ENCODE peak calls at places on chromosomes 5 and 9, in five cellular contexts. D is A549, L is K562, A is NB4, F is GM12878. W is an unnamed sample.

GRCh38 chr9:83572524-83572923 is 34.3 kb upstream of the FRMD3 start:
- DNase-seq in D (no peak), L (no peak), A (peak), F (no peak), W (no peak)

GRCh38 chr5:100772011-100772410 is 131.1 kb downstream of the ST8SIA4 start:
- DNase-seq in D (no peak), L (no peak), A (no peak), F (no peak), W (no peak)

GRCh38 chr9:34554211-34555001 is 31.6 kb upstream of the ENHO start:
- DNase-seq in D (no peak), L (no peak), A (peak), F (no peak), W (no peak)

GRCh38 chr9:107260437-107261081 is 22.5 kb upstream of the RAD23B start:
- DNase-seq in D (no peak), L (no peak), A (peak), F (peak), W (no peak)

GRCh38 chr9:131587906-131588305 is 42.6 kb downstream of the PRRT1B start:
- DNase-seq in D (no peak), L (no peak), A (no peak), F (no peak), W (no peak)

GRCh38 chr9:110126986-110127864 is 80.7 kb downstream of the C9orf152 start:
- DNase-seq in D (no peak), L (no peak), A (no peak), F (no peak), W (peak)

GRCh38 chr5:122182491-122182921 is 53.2 kb downstream of the ZNF474 start:
- DNase-seq in D (no peak), L (no peak), A (no peak), F (no peak), W (peak)

GRCh38 chr9:73880101-73880500 is 617.0 kb upstream of the RORB start:
- DNase-seq in D (no peak), L (no peak), A (no peak), F (no peak), W (no peak)

GRCh38 chr5:131763968-131764367 is 32.8 kb downstream of the FNIP1 start:
- DNase-seq in D (no peak), L (no peak), A (no peak), F (no peak), W (no peak)

GRCh38 chr9:34513567-34514214 is 9.1 kb downstream of the ENHO start:
- DNase-seq in D (no peak), L (no peak), A (no peak), F (no peak), W (no peak)

GRCh38 chr5:84635235-84636055 is 250.8 kb upstream of the EDIL3 start:
- DNase-seq in D (no peak), L (no peak), A (no peak), F (no peak), W (no peak)

GRCh38 chr9:5793812-5794211 is 39.1 kb downstream of the ERMP1 start:
- DNase-seq in D (no peak), L (no peak), A (no peak), F (no peak), W (no peak)

GRCh38 chr9:130490981-130491380 is 46.2 kb downstream of the ASS1 start:
- DNase-seq in D (no peak), L (no peak), A (no peak), F (no peak), W (no peak)

GRCh38 chr5:166488560-166488959 is 1802.9 kb upstream of the WWC1 start:
- DNase-seq in D (no peak), L (no peak), A (no peak), F (no peak), W (no peak)

GRCh38 chr5:179230061-179230461 is 115.2 kb downstream of the ADAMTS2 start:
- DNase-seq in D (no peak), L (no peak), A (no peak), F (no peak), W (no peak)

DNA sequence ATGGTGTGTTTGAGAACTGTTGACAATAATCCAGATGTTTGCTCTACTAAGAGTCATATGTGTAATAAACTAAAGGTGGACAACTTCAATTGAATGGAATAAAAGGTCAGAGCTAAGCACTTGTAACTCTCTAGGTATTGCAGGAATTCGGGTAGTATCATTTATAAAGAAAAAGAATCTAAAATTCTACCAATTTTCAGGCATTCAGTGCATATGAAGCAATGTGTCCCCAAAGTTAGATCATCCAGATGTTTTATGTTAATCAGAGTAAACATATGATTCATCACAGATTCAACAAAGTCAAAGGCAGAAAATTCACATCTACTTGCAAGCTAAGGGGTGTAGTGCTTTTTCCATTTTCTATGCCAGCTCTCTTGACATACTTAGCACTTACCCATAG is 477.1 kb downstream of the PDE4D start:
- DNase-seq in D (peak), L (no peak), A (no peak), F (no peak), W (no peak)
- TF ChIP-seq MYC in D (no peak), L (no peak), A (no peak), F (no peak), W (no peak)

GRCh38 chr5:53059281-53059680 is 50.3 kb downstream of the MOCS2 start:
- DNase-seq in D (no peak), L (no peak), A (peak), F (no peak), W (no peak)
- TF ChIP-seq MYC in D (no peak), L (no peak), A (no peak), F (no peak), W (no peak)

DNA sequence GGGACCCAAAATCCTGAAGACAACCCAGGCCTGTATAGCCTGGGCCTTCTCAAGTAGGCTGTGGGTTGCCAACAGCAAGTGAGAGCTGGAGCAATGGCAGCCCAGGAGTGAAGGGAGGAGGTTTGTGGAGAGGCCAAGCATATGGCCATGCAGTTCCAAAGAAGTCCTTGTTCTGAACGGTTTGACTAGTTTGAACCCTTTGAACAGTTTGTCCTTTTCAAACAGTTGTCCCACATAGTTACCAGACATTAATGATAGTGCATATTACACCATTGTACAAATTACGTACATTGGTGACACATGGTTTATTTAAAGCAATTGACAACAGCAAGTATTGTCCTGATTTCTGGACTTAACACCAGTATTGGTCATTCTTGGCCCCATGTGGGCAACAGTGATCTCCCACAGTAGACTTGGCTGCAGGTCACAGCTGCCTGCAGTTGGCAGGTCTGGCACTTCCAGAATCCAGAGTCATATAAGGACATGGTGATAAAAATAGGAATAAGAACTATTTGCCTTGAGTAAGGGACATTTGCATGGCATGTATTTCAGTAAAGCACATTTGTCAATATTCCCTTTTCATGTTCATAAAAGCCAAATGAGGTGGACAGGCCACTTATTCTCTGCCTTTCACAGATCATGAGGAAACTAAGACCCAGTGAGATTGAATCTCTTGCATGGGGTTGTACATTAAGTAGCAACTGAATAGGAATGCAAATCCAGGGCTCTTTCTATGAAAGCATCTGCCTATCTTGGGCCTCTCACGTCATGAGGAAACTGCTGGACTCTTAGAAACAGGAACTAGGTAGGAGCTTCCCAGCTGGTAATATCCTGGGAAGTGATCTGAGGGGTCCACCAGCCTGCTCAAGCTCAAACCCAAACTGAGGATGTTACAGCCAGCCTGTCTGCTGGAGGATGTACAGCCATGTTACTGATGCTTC is 30.3 kb downstream of the SLC25A48 start:
- DNase-seq in D (no peak), L (no peak), A (no peak), F (no peak), W (no peak)
- TF ChIP-seq MYC in D (no peak), L (no peak), A (no peak), F (no peak), W (no peak)

GRCh38 chr9:97518909-97519307 is 17.4 kb downstream of the TMOD1 start:
- DNase-seq in D (peak), L (no peak), A (no peak), F (no peak), W (peak)
- TF ChIP-seq MYC in D (no peak), L (no peak), A (no peak), F (no peak), W (no peak)

GRCh38 chr5:56589486-56589870 is 225.9 kb upstream of the MAP3K1 start:
- DNase-seq in D (no peak), L (no peak), A (no peak), F (no peak), W (no peak)

GRCh38 chr5:56587381-56588124 is 227.8 kb upstream of the MAP3K1 start:
- DNase-seq in D (no peak), L (no peak), A (no peak), F (no peak), W (no peak)

GRCh38 chr5:56588125-56588516 is 227.2 kb upstream of the MAP3K1 start:
- DNase-seq in D (no peak), L (no peak), A (no peak), F (no peak), W (no peak)

GRCh38 chr5:56591081-56591480 is 224.3 kb upstream of the MAP3K1 start:
- DNase-seq in D (no peak), L (no peak), A (no peak), F (no peak), W (no peak)

DNA sequence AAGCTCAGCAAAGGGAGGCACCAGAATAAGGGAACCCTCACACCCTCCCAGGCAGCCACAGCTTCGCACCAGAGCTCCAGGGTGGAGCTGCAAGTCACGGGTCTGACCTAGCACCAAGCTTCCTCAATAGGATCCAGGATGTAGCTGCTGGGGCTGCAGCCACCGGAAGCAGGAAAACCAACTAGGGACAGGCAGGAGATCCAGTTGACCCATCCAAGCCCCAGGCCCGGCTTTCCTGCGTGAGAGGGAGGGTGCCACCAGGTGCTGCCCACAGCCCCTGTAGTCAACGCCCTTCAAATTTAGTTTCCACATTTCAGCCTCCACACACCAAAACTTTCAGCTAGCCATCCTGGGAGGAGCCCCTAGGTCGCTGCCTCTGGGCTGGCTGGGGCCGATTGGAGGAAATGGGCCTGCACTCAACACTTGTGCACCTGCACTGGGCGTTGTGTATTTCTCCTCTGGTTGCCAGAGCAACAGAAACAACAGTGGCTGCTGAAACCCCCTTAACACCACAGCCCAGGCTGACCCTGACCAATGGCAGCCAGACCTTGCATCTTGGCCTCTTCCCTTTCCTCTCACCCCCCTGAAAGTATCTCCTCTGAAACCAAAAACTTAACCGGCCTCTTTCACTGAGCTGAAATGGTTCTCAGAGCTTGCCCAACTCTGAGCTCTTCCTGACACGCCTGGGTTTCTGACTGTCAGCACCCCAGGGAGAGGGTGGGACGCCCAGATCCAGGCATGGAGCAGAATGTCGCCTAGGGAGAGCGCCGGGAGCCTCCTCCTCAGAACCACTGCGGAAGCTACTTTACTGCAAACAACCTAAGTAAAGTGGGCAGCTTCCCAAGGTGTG is 226.5 kb upstream of the MAP3K1 start:
- DNase-seq in D (no peak), L (no peak), A (peak), F (peak), W (no peak)
- TF ChIP-seq MYC in D (no peak), L (no peak), A (no peak), F (no peak), W (no peak)

DNA sequence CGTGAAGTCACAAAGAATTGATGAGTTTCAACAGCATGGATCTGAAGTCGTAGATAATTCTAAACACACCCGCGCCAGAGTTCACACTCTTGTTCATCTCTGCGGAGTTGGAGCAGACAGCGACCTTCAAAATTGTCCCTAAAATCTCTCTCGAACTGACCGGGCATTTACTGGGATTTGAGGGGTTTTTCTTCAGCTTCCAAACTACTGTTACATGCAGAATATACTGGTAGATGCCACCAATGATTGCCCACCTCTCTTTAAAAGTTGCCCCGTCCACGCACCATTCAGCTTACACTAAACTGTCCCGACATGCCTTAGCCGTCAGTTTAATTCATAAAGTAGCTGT is 5.2 kb upstream of the ISL1 start:
- DNase-seq in D (no peak), L (no peak), A (no peak), F (no peak), W (no peak)
- TF ChIP-seq MYC in D (no peak), L (no peak), A (no peak), F (no peak), W (no peak)

DNA sequence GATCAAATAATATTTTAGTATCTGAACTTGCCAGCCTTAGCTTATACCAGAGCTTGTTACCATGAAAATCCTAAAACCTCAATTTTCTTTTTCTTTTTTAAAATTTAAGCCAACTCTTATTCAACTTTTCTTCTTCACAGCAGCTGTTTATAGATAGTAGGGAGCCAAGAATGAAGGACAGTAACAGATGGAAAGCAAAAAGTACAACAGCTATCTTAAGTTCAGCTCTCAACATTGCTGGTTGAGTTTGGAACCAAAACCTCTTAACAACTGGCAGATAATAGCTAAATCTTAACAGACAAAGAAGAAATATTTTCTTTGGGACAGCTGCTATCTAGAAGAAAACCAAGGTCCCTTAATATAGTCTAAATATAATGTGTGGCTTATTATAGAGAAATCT is 74.7 kb downstream of the PJA2 start:
- DNase-seq in D (no peak), L (no peak), A (no peak), F (no peak), W (no peak)
- TF ChIP-seq MYC in D (no peak), L (no peak), A (no peak), F (no peak), W (no peak)

DNA sequence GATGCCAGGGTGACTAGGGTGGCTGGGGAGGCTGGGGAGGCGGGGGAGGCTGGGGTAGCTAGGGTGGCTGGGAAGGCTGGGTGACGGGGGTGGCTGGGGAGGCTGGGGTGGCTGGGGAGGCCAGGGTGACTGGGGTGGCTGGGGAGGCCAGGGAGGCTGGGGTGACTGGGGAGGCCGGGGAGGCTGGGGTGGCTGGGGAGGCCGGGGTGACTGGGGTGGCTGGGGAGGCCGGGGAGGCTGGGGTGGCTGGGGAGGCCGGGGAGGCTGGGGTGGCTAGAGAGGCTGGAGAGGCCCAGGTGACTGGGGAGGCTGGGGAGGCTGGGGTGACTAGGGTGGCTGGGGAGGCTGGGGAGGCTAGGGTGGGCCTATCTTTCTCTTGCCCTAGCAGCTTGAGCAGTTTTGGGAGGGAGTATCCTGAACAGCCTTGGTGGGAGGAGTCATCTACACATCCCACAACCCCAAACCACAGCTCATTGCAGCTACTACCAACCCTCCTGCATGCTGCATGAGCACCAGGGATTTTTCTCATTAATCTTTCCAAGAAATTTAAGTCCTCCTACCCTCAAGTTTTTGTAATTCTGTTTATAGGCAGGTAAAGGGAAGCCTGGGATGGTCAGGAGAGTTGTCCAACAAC is 203.2 kb upstream of the IRX1 start:
- DNase-seq in D (peak), L (peak), A (peak), F (no peak), W (no peak)
- TF ChIP-seq MYC in D (no peak), L (no peak), A (no peak), F (no peak), W (no peak)

GRCh38 chr5:15936505-15937245 is 242.9 kb downstream of the MARCHF11 start:
- DNase-seq in D (no peak), L (no peak), A (peak), F (no peak), W (no peak)

GRCh38 chr5:15938186-15938585 is 241.4 kb downstream of the MARCHF11 start:
- DNase-seq in D (no peak), L (no peak), A (no peak), F (no peak), W (no peak)

GRCh38 chr5:15937708-15938107 is 241.9 kb downstream of the MARCHF11 start:
- DNase-seq in D (no peak), L (no peak), A (no peak), F (no peak), W (no peak)

GRCh38 chr5:15940905-15941304 is 238.7 kb downstream of the MARCHF11 start:
- DNase-seq in D (no peak), L (no peak), A (no peak), F (no peak), W (no peak)

DNA sequence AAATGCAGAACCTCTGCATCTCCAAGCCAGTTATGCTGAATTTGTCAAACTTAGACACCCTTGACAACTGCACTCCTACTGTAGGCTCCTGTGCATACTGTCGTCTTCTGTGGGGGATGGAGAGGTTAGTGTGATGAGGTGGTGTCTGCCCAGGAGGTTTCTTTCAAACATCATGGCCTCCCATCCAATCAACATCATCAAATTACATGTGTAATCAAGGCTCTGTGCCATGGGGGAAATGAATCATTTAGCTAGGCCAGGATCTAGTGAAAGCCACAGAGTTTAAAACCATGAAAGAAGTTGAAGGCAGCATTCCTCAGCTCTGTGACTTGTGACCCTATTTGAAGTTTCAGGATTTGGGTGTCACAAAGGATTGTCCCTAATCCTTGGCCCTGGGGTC is 240.6 kb downstream of the MARCHF11 start:
- DNase-seq in D (no peak), L (no peak), A (no peak), F (no peak), W (peak)
- TF ChIP-seq MYC in D (no peak), L (no peak), A (no peak), F (no peak), W (no peak)